ENCODE peak calls at places on chromosomes 5 and 9, in five cellular contexts. Y is NT2/D1, B is epithelial cell of prostate, R is NCI-H146, W is RPMI7951. E is an unnamed sample.

GRCh38 chr5:178380541-178381074 is 148.0 kb upstream of the PHYKPL start:
- DNase-seq in Y (no peak), B (no peak), R (no peak), W (no peak), E (no peak)

GRCh38 chr9:123927625-123928308 is 2.2 kb downstream of the DENND1A start:
- DNase-seq in Y (no peak), B (no peak), R (no peak), W (peak), E (no peak)

GRCh38 chr9:69249337-69249736 is 75.3 kb downstream of the TJP2 start:
- DNase-seq in Y (no peak), B (no peak), R (no peak), W (no peak), E (no peak)

GRCh38 chr5:7348168-7348802 is 47.7 kb upstream of the ADCY2 start:
- DNase-seq in Y (no peak), B (no peak), R (no peak), W (no peak), E (no peak)

GRCh38 chr9:89154218-89154617 is 24.4 kb downstream of the SHC3 start:
- DNase-seq in Y (no peak), B (no peak), R (no peak), W (peak), E (no peak)

GRCh38 chr9:88420227-88420626 is 32.0 kb downstream of the SPIN1 start:
- DNase-seq in Y (no peak), B (no peak), R (no peak), W (no peak), E (no peak)

GRCh38 chr5:176446884-176447537 is 1.2 kb upstream of the FAF2 start:
- DNase-seq in Y (no peak), B (no peak), R (no peak), W (peak), E (no peak)

GRCh38 chr9:124873664-124874063 is 11.7 kb downstream of the ARPC5L start:
- DNase-seq in Y (no peak), B (no peak), R (no peak), W (no peak), E (no peak)

GRCh38 chr9:95504053-95504963 is 12.5 kb downstream of the PTCH1 start:
- DNase-seq in Y (no peak), B (no peak), R (no peak), W (no peak), E (no peak)

GRCh38 chr5:86866036-86866435 is 248.3 kb downstream of the COX7C start:
- DNase-seq in Y (no peak), B (no peak), R (no peak), W (no peak), E (no peak)